ENCODE peak calls at places on chromosomes 6 and 20, in nine cellular contexts. One of them, this sample, is unnamed.

GRCh38 chr20:19864130-19864529 is 106.1 kb downstream of the RIN2 start:
- DNase-seq in posterior cingulate gyrus: no peak
- DNase-seq in iPS-NIHi11: no peak
- DNase-seq in T-helper 1 cell: no peak
- DNase-seq in GM10248: no peak
- DNase-seq in gastrocnemius medialis: no peak
- DNase-seq in kidney epithelial cell: no peak
- DNase-seq in stimulated activated naive CD4-positive, alpha-beta T cell: no peak
- DNase-seq in NCI-H69: no peak
- DNase-seq in this sample: no peak

GRCh38 chr20:10524034-10524476 is 89.0 kb downstream of the SLX4IP start:
- DNase-seq in posterior cingulate gyrus: peak; percentile 12
- DNase-seq in iPS-NIHi11: peak; percentile 48
- DNase-seq in T-helper 1 cell: no peak
- DNase-seq in GM10248: no peak
- DNase-seq in gastrocnemius medialis: peak; percentile 51
- DNase-seq in kidney epithelial cell: no peak
- DNase-seq in stimulated activated naive CD4-positive, alpha-beta T cell: no peak
- DNase-seq in NCI-H69: peak; percentile 92
- DNase-seq in this sample: no peak

GRCh38 chr20:11861479-11861878 is 56.2 kb upstream of the BTBD3 start:
- DNase-seq in posterior cingulate gyrus: no peak
- DNase-seq in iPS-NIHi11: no peak
- DNase-seq in T-helper 1 cell: no peak
- DNase-seq in GM10248: no peak
- DNase-seq in gastrocnemius medialis: no peak
- DNase-seq in kidney epithelial cell: no peak
- DNase-seq in stimulated activated naive CD4-positive, alpha-beta T cell: no peak
- DNase-seq in NCI-H69: no peak
- DNase-seq in this sample: no peak

GRCh38 chr6:163494279-163494727 is 79.8 kb downstream of the QKI start:
- DNase-seq in posterior cingulate gyrus: no peak
- DNase-seq in iPS-NIHi11: no peak
- DNase-seq in T-helper 1 cell: no peak
- DNase-seq in GM10248: no peak
- DNase-seq in gastrocnemius medialis: no peak
- DNase-seq in kidney epithelial cell: no peak
- DNase-seq in stimulated activated naive CD4-positive, alpha-beta T cell: no peak
- DNase-seq in NCI-H69: no peak
- DNase-seq in this sample: peak; percentile 5

GRCh38 chr6:127550403-127550802 is 26.6 kb upstream of the C6orf58 start:
- DNase-seq in posterior cingulate gyrus: no peak
- DNase-seq in iPS-NIHi11: no peak
- DNase-seq in T-helper 1 cell: no peak
- DNase-seq in GM10248: no peak
- DNase-seq in gastrocnemius medialis: no peak
- DNase-seq in kidney epithelial cell: peak; percentile 43
- DNase-seq in stimulated activated naive CD4-positive, alpha-beta T cell: no peak
- DNase-seq in NCI-H69: no peak
- DNase-seq in this sample: no peak

GRCh38 chr20:11271319-11271718 is 597.5 kb upstream of the JAG1 start:
- DNase-seq in posterior cingulate gyrus: no peak
- DNase-seq in iPS-NIHi11: peak; percentile 79
- DNase-seq in T-helper 1 cell: no peak
- DNase-seq in GM10248: no peak
- DNase-seq in gastrocnemius medialis: no peak
- DNase-seq in kidney epithelial cell: no peak
- DNase-seq in stimulated activated naive CD4-positive, alpha-beta T cell: no peak
- DNase-seq in NCI-H69: peak; percentile 53
- DNase-seq in this sample: no peak

GRCh38 chr6:111101987-111102386 is 14.7 kb downstream of the SLC16A10 start:
- DNase-seq in posterior cingulate gyrus: no peak
- DNase-seq in iPS-NIHi11: no peak
- DNase-seq in T-helper 1 cell: no peak
- DNase-seq in GM10248: no peak
- DNase-seq in gastrocnemius medialis: no peak
- DNase-seq in kidney epithelial cell: no peak
- DNase-seq in stimulated activated naive CD4-positive, alpha-beta T cell: no peak
- DNase-seq in NCI-H69: no peak
- DNase-seq in this sample: no peak

GRCh38 chr20:44399446-44399845 is 43.9 kb downstream of the HNF4A start:
- DNase-seq in posterior cingulate gyrus: no peak
- DNase-seq in iPS-NIHi11: no peak
- DNase-seq in T-helper 1 cell: no peak
- DNase-seq in GM10248: no peak
- DNase-seq in gastrocnemius medialis: no peak
- DNase-seq in kidney epithelial cell: no peak
- DNase-seq in stimulated activated naive CD4-positive, alpha-beta T cell: no peak
- DNase-seq in NCI-H69: no peak
- DNase-seq in this sample: no peak

GRCh38 chr6:130406935-130407532 is 41.2 kb downstream of the TMEM200A start:
- DNase-seq in posterior cingulate gyrus: no peak
- DNase-seq in iPS-NIHi11: no peak
- DNase-seq in T-helper 1 cell: no peak
- DNase-seq in GM10248: no peak
- DNase-seq in gastrocnemius medialis: no peak
- DNase-seq in kidney epithelial cell: no peak
- DNase-seq in stimulated activated naive CD4-positive, alpha-beta T cell: no peak
- DNase-seq in NCI-H69: no peak
- DNase-seq in this sample: no peak

GRCh38 chr6:35723587-35723986 is 13.2 kb upstream of the ARMC12 start:
- DNase-seq in posterior cingulate gyrus: no peak
- DNase-seq in iPS-NIHi11: no peak
- DNase-seq in T-helper 1 cell: no peak
- DNase-seq in GM10248: no peak
- DNase-seq in gastrocnemius medialis: no peak
- DNase-seq in kidney epithelial cell: no peak
- DNase-seq in stimulated activated naive CD4-positive, alpha-beta T cell: no peak
- DNase-seq in NCI-H69: no peak
- DNase-seq in this sample: no peak

GRCh38 chr20:9177278-9177677 is 108.4 kb downstream of the PLCB4 start:
- DNase-seq in posterior cingulate gyrus: no peak
- DNase-seq in iPS-NIHi11: no peak
- DNase-seq in T-helper 1 cell: no peak
- DNase-seq in GM10248: no peak
- DNase-seq in gastrocnemius medialis: no peak
- DNase-seq in kidney epithelial cell: no peak
- DNase-seq in stimulated activated naive CD4-positive, alpha-beta T cell: no peak
- DNase-seq in NCI-H69: no peak
- DNase-seq in this sample: no peak

GRCh38 chr6:149834513-149835481 is 29.4 kb downstream of the LRP11 start:
- DNase-seq in posterior cingulate gyrus: no peak
- DNase-seq in iPS-NIHi11: peak; percentile 69
- DNase-seq in T-helper 1 cell: peak; percentile 58
- DNase-seq in GM10248: peak; percentile 61
- DNase-seq in gastrocnemius medialis: peak; percentile 22
- DNase-seq in kidney epithelial cell: no peak
- DNase-seq in stimulated activated naive CD4-positive, alpha-beta T cell: peak; percentile 49
- DNase-seq in NCI-H69: peak; percentile 67
- DNase-seq in this sample: no peak

GRCh38 chr20:62080249-62080993 is 14.7 kb upstream of the TAF4 start:
- DNase-seq in posterior cingulate gyrus: no peak
- DNase-seq in iPS-NIHi11: no peak
- DNase-seq in T-helper 1 cell: no peak
- DNase-seq in GM10248: no peak
- DNase-seq in gastrocnemius medialis: peak; percentile 35
- DNase-seq in kidney epithelial cell: no peak
- DNase-seq in stimulated activated naive CD4-positive, alpha-beta T cell: no peak
- DNase-seq in NCI-H69: peak; percentile 30
- DNase-seq in this sample: no peak

GRCh38 chr6:144362042-144363018 is 77.2 kb downstream of the UTRN start:
- DNase-seq in posterior cingulate gyrus: no peak
- DNase-seq in iPS-NIHi11: no peak
- DNase-seq in T-helper 1 cell: no peak
- DNase-seq in GM10248: no peak
- DNase-seq in gastrocnemius medialis: no peak
- DNase-seq in kidney epithelial cell: no peak
- DNase-seq in stimulated activated naive CD4-positive, alpha-beta T cell: no peak
- DNase-seq in NCI-H69: no peak
- DNase-seq in this sample: no peak

GRCh38 chr20:59780494-59781185 is 152.8 kb downstream of the SYCP2 start:
- DNase-seq in posterior cingulate gyrus: no peak
- DNase-seq in iPS-NIHi11: no peak
- DNase-seq in T-helper 1 cell: no peak
- DNase-seq in GM10248: no peak
- DNase-seq in gastrocnemius medialis: no peak
- DNase-seq in kidney epithelial cell: no peak
- DNase-seq in stimulated activated naive CD4-positive, alpha-beta T cell: no peak
- DNase-seq in NCI-H69: no peak
- DNase-seq in this sample: no peak

GRCh38 chr20:4875578-4876067 is 125.7 kb downstream of the SLC23A2 start:
- DNase-seq in posterior cingulate gyrus: no peak
- DNase-seq in iPS-NIHi11: peak; percentile 14
- DNase-seq in T-helper 1 cell: no peak
- DNase-seq in GM10248: no peak
- DNase-seq in gastrocnemius medialis: no peak
- DNase-seq in kidney epithelial cell: peak; percentile 31
- DNase-seq in stimulated activated naive CD4-positive, alpha-beta T cell: no peak
- DNase-seq in NCI-H69: peak; percentile 98
- DNase-seq in this sample: no peak

GRCh38 chr6:11366183-11366933 is 133.9 kb upstream of the NEDD9 start:
- DNase-seq in posterior cingulate gyrus: no peak
- DNase-seq in iPS-NIHi11: no peak
- DNase-seq in T-helper 1 cell: peak; percentile 92
- DNase-seq in GM10248: peak; percentile 72
- DNase-seq in gastrocnemius medialis: no peak
- DNase-seq in kidney epithelial cell: no peak
- DNase-seq in stimulated activated naive CD4-positive, alpha-beta T cell: no peak
- DNase-seq in NCI-H69: no peak
- DNase-seq in this sample: no peak

GRCh38 chr20:20412750-20413149 is 44.8 kb downstream of the INSM1 start:
- DNase-seq in posterior cingulate gyrus: no peak
- DNase-seq in iPS-NIHi11: no peak
- DNase-seq in T-helper 1 cell: no peak
- DNase-seq in GM10248: no peak
- DNase-seq in gastrocnemius medialis: no peak
- DNase-seq in kidney epithelial cell: peak; percentile 18
- DNase-seq in stimulated activated naive CD4-positive, alpha-beta T cell: no peak
- DNase-seq in NCI-H69: peak; percentile 99
- DNase-seq in this sample: no peak

GRCh38 chr20:41135187-41135887 is 2.0 kb upstream of the PLCG1 start:
- DNase-seq in posterior cingulate gyrus: no peak
- DNase-seq in iPS-NIHi11: peak; percentile 78
- DNase-seq in T-helper 1 cell: peak; percentile 65
- DNase-seq in GM10248: peak; percentile 66
- DNase-seq in gastrocnemius medialis: no peak
- DNase-seq in kidney epithelial cell: no peak
- DNase-seq in stimulated activated naive CD4-positive, alpha-beta T cell: peak; percentile 39
- DNase-seq in NCI-H69: peak; percentile 57
- DNase-seq in this sample: no peak

GRCh38 chr20:63051911-63052310 is 45.1 kb upstream of the BHLHE23 start:
- DNase-seq in posterior cingulate gyrus: no peak
- DNase-seq in iPS-NIHi11: no peak
- DNase-seq in T-helper 1 cell: no peak
- DNase-seq in GM10248: no peak
- DNase-seq in gastrocnemius medialis: no peak
- DNase-seq in kidney epithelial cell: no peak
- DNase-seq in stimulated activated naive CD4-positive, alpha-beta T cell: no peak
- DNase-seq in NCI-H69: no peak
- DNase-seq in this sample: no peak

GRCh38 chr6:156883497-156884252 is 106.5 kb downstream of the ARID1B start:
- DNase-seq in posterior cingulate gyrus: no peak
- DNase-seq in iPS-NIHi11: no peak
- DNase-seq in T-helper 1 cell: no peak
- DNase-seq in GM10248: no peak
- DNase-seq in gastrocnemius medialis: no peak
- DNase-seq in kidney epithelial cell: no peak
- DNase-seq in stimulated activated naive CD4-positive, alpha-beta T cell: no peak
- DNase-seq in NCI-H69: peak; percentile 81
- DNase-seq in this sample: no peak